ENCODE peak calls at places on chromosomes 4 and X, in five cellular contexts. O is sciatic nerve; F is HFF-Myc; A is activated effector memory CD4-positive, alpha-beta T cell treated with Interleukin-2 at 50 U/mL for 16 hours; T is M059J. K is an unnamed sample.
A peak's percentile ranks its signal among the peaks of the same experiment; 100 is the strongest.

GRCh38 chrX:130172127-130172834 is 519 bp downstream of the RAB33A start:
- DNase-seq in A (no peak), T (no peak), O (no peak), F (no peak), K (no peak)

GRCh38 chr4:183563874-183564273 is 59.0 kb downstream of the ING2 start:
- DNase-seq in T (peak; percentile 83), F (no peak), O (no peak), A (no peak), K (peak; percentile 65)

GRCh38 chr4:38856046-38856445 is 571 bp downstream of the TLR6 start:
- DNase-seq in T (peak; percentile 10), O (no peak), A (no peak), F (no peak), K (no peak)

GRCh38 chrX:133235830-133236229 is 17.7 kb upstream of the TFDP3 start:
- DNase-seq in O (no peak), A (no peak), T (no peak), F (no peak), K (no peak)

GRCh38 chr4:120132935-120133334 is 66.3 kb upstream of the MAD2L1 start:
- DNase-seq in F (no peak), T (peak; percentile 0), O (no peak), A (no peak), K (no peak)

GRCh38 chr4:6453688-6453990 is 18.8 kb downstream of the PPP2R2C start:
- DNase-seq in O (no peak), A (no peak), T (no peak), F (no peak), K (no peak)

GRCh38 chrX:121802881-121803412 is 755.5 kb downstream of the GLUD2 start:
- DNase-seq in F (no peak), T (peak; percentile 21), O (no peak), A (no peak), K (no peak)

GRCh38 chr4:116005037-116005805 is 891.8 kb upstream of the NDST4 start:
- DNase-seq in O (no peak), T (no peak), F (no peak), A (no peak), K (no peak)

GRCh38 chr4:164731827-164732474 is 22.0 kb upstream of the SMIM31 start:
- DNase-seq in O (peak; percentile 60), A (peak; percentile 6), F (peak; percentile 10), T (peak; percentile 26), K (peak; percentile 39)

GRCh38 chr4:2824329-2825183 is 19.1 kb upstream of the ADD1 start:
- DNase-seq in A (no peak), T (no peak), F (no peak), O (peak; percentile 54), K (no peak)